ENCODE peak calls at places on chromosomes 2 and 18, in ten cellular contexts. F is activated CD4-positive, alpha-beta T cell treated with anti-CD3 and anti-CD28 coated beads, Interleukin-2, amount 50 U/mL, for 1 hour; E is AG04450; D is kidney glomerular epithelial cell; J is activated T-cell treated with anti-CD3 and anti-CD28 coated beads, Interleukin-2, amount 50 U/mL, for 24 hours; S is NCI-H82; O is HS-5; P is psoas muscle; B is HT1080; X is iris pigment epithelial cell. V is an unnamed sample.

GRCh38 chr2:118852605-118853128 is 5.2 kb upstream of the EN1 start:
- DNase-seq in F (no peak), E (no peak), D (no peak), J (no peak), S (peak), O (no peak), P (no peak), B (no peak), X (no peak), V (no peak)

GRCh38 chr2:200466703-200467418 is 43.0 kb downstream of the KCTD18 start:
- DNase-seq in F (no peak), E (no peak), D (no peak), J (peak), S (no peak), O (no peak), P (peak), B (no peak), X (peak), V (peak)

GRCh38 chr2:12318427-12319057 is 398.2 kb upstream of the TRIB2 start:
- DNase-seq in F (no peak), E (no peak), D (peak), J (no peak), S (no peak), O (no peak), P (no peak), B (peak), X (peak), V (peak)

GRCh38 chr18:51054764-51055163 is 24.8 kb downstream of the SMAD4 start:
- DNase-seq in F (no peak), E (no peak), D (no peak), J (no peak), S (no peak), O (no peak), P (no peak), B (no peak), X (peak), V (no peak)

GRCh38 chr2:107751936-107752335 is 74.8 kb upstream of the RGPD4 start:
- DNase-seq in F (no peak), E (no peak), D (no peak), J (no peak), S (no peak), O (no peak), P (no peak), B (no peak), X (no peak), V (no peak)

GRCh38 chr2:190504912-190505311 is 29.6 kb downstream of the NEMP2 start:
- DNase-seq in F (no peak), E (no peak), D (no peak), J (no peak), S (no peak), O (no peak), P (no peak), B (no peak), X (no peak), V (no peak)

GRCh38 chr2:45115181-45115580 is 105.9 kb upstream of the SIX2 start:
- DNase-seq in F (no peak), E (no peak), D (no peak), J (no peak), S (no peak), O (no peak), P (no peak), B (no peak), X (no peak), V (no peak)

GRCh38 chr2:62152000-62152399 is 43.9 kb upstream of the B3GNT2 start:
- DNase-seq in F (no peak), E (peak), D (no peak), J (no peak), S (no peak), O (no peak), P (no peak), B (peak), X (peak), V (peak)

GRCh38 chr2:137178955-137179377 is 413.6 kb downstream of the THSD7B start:
- DNase-seq in F (no peak), E (no peak), D (no peak), J (no peak), S (no peak), O (peak), P (no peak), B (peak), X (peak), V (peak)

GRCh38 chr2:138201326-138201725 is 237.1 kb downstream of the HNMT start:
- DNase-seq in F (no peak), E (no peak), D (peak), J (no peak), S (no peak), O (no peak), P (no peak), B (no peak), X (peak), V (no peak)

GRCh38 chr2:31258351-31258750 is 24.4 kb downstream of the EHD3 start:
- DNase-seq in F (no peak), E (no peak), D (no peak), J (no peak), S (no peak), O (no peak), P (no peak), B (no peak), X (no peak), V (no peak)